ENCODE peak calls at places on chromosomes 2 and 18, in seven cellular contexts. D is testis, J is hepatocyte, U is ovary, V is fibroblast of villous mesenchyme, Z is fibroblast of mammary gland, Q is kidney epithelial cell. M is an unnamed sample.

GRCh38 chr2:207041753-207042152 is 102.4 kb downstream of the CPO start:
- DNase-seq in D (no peak), J (no peak), U (no peak), V (no peak), Z (no peak), Q (no peak), M (no peak)

GRCh38 chr2:3529316-3530025 is 10.1 kb upstream of the ADI1 start:
- DNase-seq in D (no peak), J (no peak), U (no peak), V (no peak), Z (no peak), Q (no peak), M (no peak)

GRCh38 chr18:23939366-23939765 is 75.2 kb upstream of the TTC39C start:
- DNase-seq in D (no peak), J (no peak), U (no peak), V (no peak), Z (no peak), Q (no peak), M (no peak)

GRCh38 chr2:101653469-101653868 is 44.0 kb upstream of the MAP4K4 start:
- DNase-seq in D (no peak), J (no peak), U (no peak), V (no peak), Z (no peak), Q (no peak), M (no peak)

GRCh38 chr2:207902822-207903221 is 122.5 kb downstream of the PLEKHM3 start:
- DNase-seq in D (no peak), J (no peak), U (no peak), V (no peak), Z (no peak), Q (no peak), M (peak)

GRCh38 chr2:120864981-120865380 is 129.3 kb downstream of the GLI2 start:
- DNase-seq in D (no peak), J (no peak), U (no peak), V (no peak), Z (peak), Q (no peak), M (no peak)

GRCh38 chr2:85340034-85340892 is 12.5 kb upstream of the TGOLN2 start:
- DNase-seq in D (no peak), J (no peak), U (no peak), V (peak), Z (no peak), Q (no peak), M (no peak)

GRCh38 chr2:126934803-126935202 is 36.1 kb downstream of the TEX51 start:
- DNase-seq in D (no peak), J (no peak), U (no peak), V (no peak), Z (no peak), Q (no peak), M (no peak)

GRCh38 chr2:67797801-67798535 is 264.8 kb downstream of the C1D start:
- DNase-seq in D (no peak), J (peak), U (no peak), V (peak), Z (peak), Q (no peak), M (peak)

GRCh38 chr2:147924647-147925046 is 79.8 kb downstream of the ACVR2A start:
- DNase-seq in D (no peak), J (no peak), U (no peak), V (no peak), Z (no peak), Q (no peak), M (no peak)

GRCh38 chr18:45670281-45670962 is 53.6 kb upstream of the SLC14A1 start:
- DNase-seq in D (peak), J (no peak), U (no peak), V (peak), Z (peak), Q (no peak), M (peak)

GRCh38 chr2:71802556-71802955 is 345.1 kb downstream of the CYP26B1 start:
- DNase-seq in D (peak), J (no peak), U (no peak), V (no peak), Z (no peak), Q (no peak), M (no peak)

GRCh38 chr2:113175736-113176695 is 2.2 kb downstream of the PSD4 start:
- DNase-seq in D (no peak), J (no peak), U (no peak), V (no peak), Z (no peak), Q (no peak), M (no peak)

GRCh38 chr2:229237270-229237669 is 33.8 kb downstream of the PID1 start:
- DNase-seq in D (no peak), J (no peak), U (no peak), V (no peak), Z (no peak), Q (no peak), M (no peak)

GRCh38 chr2:85717308-85718005 is 23.3 kb downstream of the GNLY start:
- DNase-seq in D (no peak), J (no peak), U (no peak), V (peak), Z (peak), Q (no peak), M (peak)

GRCh38 chr18:49491857-49492693 is 5.0 kb upstream of the C18orf32 start:
- DNase-seq in D (peak), J (peak), U (peak), V (peak), Z (peak), Q (peak), M (peak)

GRCh38 chr2:229914182-229914581 is 7.6 kb downstream of the TRIP12 start:
- DNase-seq in D (no peak), J (no peak), U (no peak), V (peak), Z (no peak), Q (no peak), M (no peak)

GRCh38 chr2:229586012-229586411 is 128.3 kb downstream of the DNER start:
- DNase-seq in D (no peak), J (no peak), U (no peak), V (no peak), Z (peak), Q (peak), M (peak)

GRCh38 chr2:98577313-98577712 is 31.0 kb downstream of the COA5 start:
- DNase-seq in D (no peak), J (no peak), U (no peak), V (no peak), Z (no peak), Q (no peak), M (no peak)
- TF ChIP-seq CTCF in D (no peak), J (no peak), U (no peak), V (peak), Z (peak), Q (no peak), M (peak)

GRCh38 chr2:121895723-121896571 is 140.5 kb downstream of the TSN start:
- DNase-seq in D (no peak), J (no peak), U (no peak), V (no peak), Z (no peak), Q (no peak), M (no peak)

GRCh38 chr2:121897335-121897970 is 142.0 kb downstream of the TSN start:
- DNase-seq in D (peak), J (peak), U (no peak), V (peak), Z (peak), Q (no peak), M (peak)

GRCh38 chr2:121900391-121900790 is 144.9 kb downstream of the TSN start:
- DNase-seq in D (no peak), J (no peak), U (no peak), V (no peak), Z (no peak), Q (no peak), M (no peak)

GRCh38 chr2:121902171-121902591 is 146.7 kb downstream of the TSN start:
- DNase-seq in D (peak), J (no peak), U (peak), V (peak), Z (peak), Q (no peak), M (peak)

GRCh38 chr2:121898483-121898882 is 143.0 kb downstream of the TSN start:
- DNase-seq in D (no peak), J (no peak), U (no peak), V (no peak), Z (peak), Q (no peak), M (peak)
- H3K4me3 ChIP-seq in D (no peak), J (no peak), U (no peak), V (no peak), Z (no peak), Q (no peak), M (no peak)

GRCh38 chr2:43454791-43455190 is 141.0 kb downstream of the THADA start:
- DNase-seq in D (no peak), J (no peak), U (no peak), V (no peak), Z (peak), Q (no peak), M (no peak)

GRCh38 chr2:43453771-43454170 is 142.1 kb downstream of the THADA start:
- DNase-seq in D (no peak), J (no peak), U (no peak), V (no peak), Z (no peak), Q (no peak), M (no peak)

GRCh38 chr2:43458002-43458628 is 137.7 kb downstream of the THADA start:
- DNase-seq in D (no peak), J (no peak), U (no peak), V (peak), Z (peak), Q (no peak), M (peak)

GRCh38 chr2:43455296-43455695 is 140.5 kb downstream of the THADA start:
- DNase-seq in D (no peak), J (no peak), U (no peak), V (no peak), Z (peak), Q (no peak), M (no peak)

DNA sequence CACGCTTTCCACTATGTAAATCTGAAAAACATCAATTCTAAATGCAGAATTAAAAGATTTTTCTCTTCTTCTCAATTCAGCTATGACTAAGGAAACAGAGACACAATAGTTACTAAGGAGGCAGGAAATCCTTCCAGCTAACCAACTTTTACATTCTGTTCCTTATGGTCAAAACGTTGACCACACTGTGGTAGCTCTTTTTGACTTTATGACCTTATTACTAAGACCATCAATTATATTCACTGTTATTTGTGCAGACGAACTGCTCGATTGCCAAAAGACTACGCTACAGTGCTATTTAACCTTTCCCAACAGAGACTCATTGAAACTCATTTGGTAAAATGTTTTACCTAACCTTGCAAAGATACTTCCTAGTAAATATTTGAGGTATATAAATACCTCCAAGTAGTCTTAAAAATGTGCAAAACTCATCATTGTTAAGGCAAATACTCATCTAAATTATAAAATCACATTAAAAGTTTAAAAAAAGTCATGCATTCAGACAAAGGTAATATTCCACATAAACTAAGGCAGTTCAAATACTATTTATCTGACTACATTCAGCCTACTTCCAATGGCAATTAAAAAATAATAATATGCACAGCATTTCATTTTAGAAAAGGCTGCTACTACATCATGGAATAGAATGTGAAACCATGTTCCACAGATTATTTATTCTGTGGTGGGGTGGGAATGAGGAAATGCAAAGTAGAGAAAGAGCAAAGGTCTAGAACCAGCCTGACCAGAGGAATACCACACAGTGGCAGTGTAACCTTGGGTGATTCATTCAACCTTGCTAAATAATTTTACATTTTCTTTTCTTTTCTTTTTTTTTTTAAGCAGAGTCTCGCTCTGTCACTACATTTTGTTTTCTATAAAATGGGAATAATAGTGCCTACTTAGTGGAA is 139.8 kb downstream of the THADA start:
- DNase-seq in D (no peak), J (peak), U (no peak), V (peak), Z (peak), Q (no peak), M (peak)
- TF ChIP-seq CTCF in D (no peak), J (no peak), U (no peak), V (peak), Z (no peak), Q (no peak), M (no peak)

GRCh38 chr18:58861853-58862252 is 2.8 kb upstream of the ZNF532 start:
- DNase-seq in D (no peak), J (no peak), U (no peak), V (no peak), Z (no peak), Q (no peak), M (no peak)

GRCh38 chr18:58861353-58861752 is 3.3 kb upstream of the ZNF532 start:
- DNase-seq in D (no peak), J (no peak), U (no peak), V (peak), Z (no peak), Q (no peak), M (no peak)

GRCh38 chr18:58858591-58859468 is 5.8 kb upstream of the ZNF532 start:
- DNase-seq in D (no peak), J (no peak), U (no peak), V (peak), Z (peak), Q (no peak), M (peak)

GRCh38 chr18:58860747-58861224 is 3.9 kb upstream of the ZNF532 start:
- DNase-seq in D (no peak), J (no peak), U (no peak), V (peak), Z (no peak), Q (no peak), M (peak)

DNA sequence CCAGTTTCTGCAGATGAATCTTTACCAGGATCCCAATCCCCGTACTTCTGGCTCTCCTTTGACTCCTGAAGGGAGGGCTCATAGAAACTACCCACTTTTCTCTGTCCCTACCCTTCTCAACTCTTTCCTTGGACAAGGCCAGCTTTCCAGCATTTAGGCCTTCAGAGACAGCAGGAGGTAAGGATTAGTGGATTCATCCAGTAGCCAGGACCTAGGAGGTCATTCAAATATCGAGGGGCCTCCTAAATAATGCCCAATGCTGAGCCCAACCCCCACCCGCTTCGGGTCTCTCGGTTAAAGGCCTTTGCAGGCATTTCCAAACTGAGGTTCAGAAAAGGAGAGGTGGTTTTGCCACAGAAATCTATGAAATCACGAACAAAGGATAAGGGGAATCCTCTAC is 4.7 kb upstream of the ZNF532 start:
- DNase-seq in D (no peak), J (no peak), U (no peak), V (no peak), Z (no peak), Q (no peak), M (no peak)
- H3K4me3 ChIP-seq in D (no peak), J (no peak), U (no peak), V (no peak), Z (no peak), Q (no peak), M (no peak)

GRCh38 chr2:241997017-241997416 is 127.5 kb downstream of the RTP5 start:
- DNase-seq in D (no peak), J (no peak), U (no peak), V (no peak), Z (no peak), Q (no peak), M (no peak)

GRCh38 chr2:242002944-242003343 is 133.4 kb downstream of the RTP5 start:
- DNase-seq in D (no peak), J (no peak), U (no peak), V (no peak), Z (no peak), Q (no peak), M (no peak)

GRCh38 chr2:241996100-241996499 is 126.6 kb downstream of the RTP5 start:
- DNase-seq in D (no peak), J (no peak), U (no peak), V (no peak), Z (no peak), Q (no peak), M (no peak)

GRCh38 chr2:242001853-242002252 is 132.3 kb downstream of the RTP5 start:
- DNase-seq in D (no peak), J (no peak), U (no peak), V (no peak), Z (no peak), Q (no peak), M (no peak)

GRCh38 chr2:241999184-241999583 is 129.7 kb downstream of the RTP5 start:
- DNase-seq in D (no peak), J (no peak), U (no peak), V (no peak), Z (no peak), Q (no peak), M (no peak)
- TF ChIP-seq CTCF in D (no peak), J (no peak), U (no peak), V (no peak), Z (no peak), Q (no peak), M (no peak)

DNA sequence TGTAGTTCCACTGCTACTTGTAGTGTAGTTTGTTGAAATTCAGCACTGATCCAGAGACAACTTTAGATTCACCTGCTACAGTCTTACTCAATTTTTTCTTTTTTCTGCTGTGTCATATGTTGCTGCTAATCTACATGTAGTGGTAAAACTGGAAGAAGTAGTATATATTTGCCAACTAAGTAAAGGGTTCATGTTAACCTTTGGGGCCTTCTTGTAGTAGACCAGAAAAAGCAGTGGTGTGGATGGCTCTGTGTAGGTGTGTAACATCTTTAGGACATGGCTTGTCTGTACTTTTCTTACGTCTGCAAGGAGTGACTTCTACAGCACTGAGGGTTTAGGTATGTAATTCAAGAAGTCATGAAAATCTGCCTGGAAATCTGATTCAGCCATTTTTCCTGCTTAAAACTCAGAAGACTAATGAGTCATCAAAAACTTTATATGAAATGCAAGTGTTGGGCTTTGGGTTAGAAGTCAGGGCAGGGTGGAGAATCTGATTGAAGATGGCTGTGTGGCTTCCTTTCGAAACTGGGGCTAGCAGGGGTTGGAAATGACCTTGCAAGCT is 8.4 kb downstream of the PTPRM start:
- DNase-seq in D (no peak), J (no peak), U (no peak), V (peak), Z (peak), Q (no peak), M (peak)
- H3K4me3 ChIP-seq in D (no peak), J (no peak), U (no peak), V (no peak), Z (no peak), Q (no peak), M (no peak)

GRCh38 chr2:218294430-218294999 is 2.2 kb upstream of the TMBIM1 start:
- DNase-seq in D (no peak), J (no peak), U (no peak), V (no peak), Z (no peak), Q (no peak), M (no peak)

GRCh38 chr2:218293715-218294429 is 1.6 kb upstream of the TMBIM1 start:
- DNase-seq in D (no peak), J (no peak), U (no peak), V (no peak), Z (no peak), Q (no peak), M (no peak)

GRCh38 chr2:218291934-218292699 is at the start of gene TMBIM1:
- DNase-seq in D (peak), J (peak), U (peak), V (peak), Z (peak), Q (no peak), M (peak)

GRCh38 chr2:218291318-218291933 is 877 bp downstream of the TMBIM1 start:
- DNase-seq in D (no peak), J (no peak), U (peak), V (peak), Z (peak), Q (no peak), M (no peak)

DNA sequence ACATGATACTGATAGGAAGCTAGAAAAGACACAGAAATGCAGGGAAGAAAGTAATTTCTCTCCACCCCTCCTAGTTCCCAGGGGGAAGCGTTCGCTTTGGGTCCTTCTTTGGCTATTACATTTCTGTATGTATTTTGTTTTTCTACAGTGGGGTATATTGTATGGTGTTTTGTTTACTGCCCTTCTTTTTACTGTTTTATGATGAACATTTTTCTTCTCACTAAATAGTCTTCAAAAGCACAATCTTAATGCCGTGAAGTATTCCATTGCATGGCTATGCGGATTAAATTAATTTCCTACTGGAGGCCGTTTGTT is 354 bp upstream of the TMBIM1 start:
- DNase-seq in D (no peak), J (no peak), U (no peak), V (no peak), Z (no peak), Q (no peak), M (no peak)
- TF ChIP-seq CTCF in D (no peak), J (no peak), U (no peak), V (no peak), Z (no peak), Q (no peak), M (no peak)

M was measured in cardiac fibroblast.